ENCODE peak calls at places on chromosomes 16 and 17, in seven cellular contexts. E is upper lobe of right lung; X is HT1080; I is T1000; M is substantia nigra; T is DMS 273 treated with DMSO at 0.1 percent for 48 hours; C is activated CD8-positive, alpha-beta memory T cell treated with anti-CD3 and anti-CD28 coated beads for 4 hours. Q is an unnamed sample.

GRCh38 chr16:4370570-4371480 is 823 bp upstream of the VASN start:
- DNase-seq in E (no peak), X (peak), I (peak), M (peak), T (no peak), C (no peak), Q (peak)

GRCh38 chr17:56648814-56649213 is 55.3 kb downstream of the NOG start:
- DNase-seq in E (no peak), X (no peak), I (no peak), M (no peak), T (no peak), C (no peak), Q (no peak)

GRCh38 chr16:15993541-15993940 is 44.1 kb downstream of the ABCC1 start:
- DNase-seq in E (no peak), X (no peak), I (no peak), M (no peak), T (no peak), C (no peak), Q (no peak)

GRCh38 chr16:69367980-69368379 is 16.4 kb upstream of the TMED6 start:
- DNase-seq in E (no peak), X (peak), I (no peak), M (no peak), T (no peak), C (no peak), Q (no peak)

GRCh38 chr16:78667675-78668074 is 568.2 kb downstream of the WWOX start:
- DNase-seq in E (no peak), X (no peak), I (no peak), M (no peak), T (no peak), C (no peak), Q (no peak)

GRCh38 chr17:8420041-8420934 is 15.4 kb upstream of the NDEL1 start:
- DNase-seq in E (peak), X (no peak), I (no peak), M (no peak), T (no peak), C (no peak), Q (no peak)

GRCh38 chr16:31693733-31694132 is 166.0 kb downstream of the AHSP start:
- DNase-seq in E (no peak), X (no peak), I (no peak), M (no peak), T (no peak), C (no peak), Q (no peak)

GRCh38 chr16:70437017-70437581 is 1.8 kb downstream of the ST3GAL2 start:
- DNase-seq in E (no peak), X (peak), I (no peak), M (no peak), T (peak), C (no peak), Q (peak)

GRCh38 chr17:32909787-32910369 is 18.1 kb upstream of the TMEM98 start:
- DNase-seq in E (no peak), X (peak), I (no peak), M (peak), T (peak), C (peak), Q (peak)

GRCh38 chr16:51407199-51407598 is 256.1 kb upstream of the SALL1 start:
- DNase-seq in E (no peak), X (no peak), I (no peak), M (no peak), T (no peak), C (no peak), Q (no peak)